ENCODE peak calls at places on chromosomes 7 and 10, in six cellular contexts. M is CD8-positive, alpha-beta memory T cell; N is endodermal cell; E is CD8-positive, alpha-beta T cell; Z is astrocyte of the spinal cord; L is brain microvascular endothelial cell. W is an unnamed sample.

GRCh38 chr7:34339061-34339526 is 318.9 kb upstream of the NPSR1 start:
- DNase-seq in E (no peak), M (no peak), N (no peak), L (peak), Z (peak), W (no peak)

GRCh38 chr7:2626498-2627117 is 5.2 kb upstream of the TTYH3 start:
- DNase-seq in E (no peak), L (no peak), N (no peak), Z (peak), M (no peak), W (no peak)

GRCh38 chr7:77368974-77369373 is 47.2 kb downstream of the GSAP start:
- DNase-seq in E (no peak), Z (peak), N (no peak), L (peak), M (no peak), W (no peak)

GRCh38 chr7:32108651-32109050 is 38.4 kb upstream of the PDE1C start:
- DNase-seq in Z (no peak), E (no peak), M (no peak), L (no peak), N (no peak), W (no peak)

GRCh38 chr7:24756545-24756988 is 697 bp downstream of the GSDME start:
- DNase-seq in N (peak), E (no peak), L (no peak), M (no peak), Z (no peak), W (no peak)

GRCh38 chr10:17062009-17062408 is 67.6 kb downstream of the CUBN start:
- DNase-seq in L (no peak), N (no peak), M (no peak), Z (peak), E (no peak), W (no peak)

GRCh38 chr7:78746261-78746660 is 707.2 kb downstream of the MAGI2 start:
- DNase-seq in L (no peak), E (no peak), M (no peak), N (no peak), Z (no peak), W (no peak)

GRCh38 chr10:92640110-92640509 is 47.2 kb downstream of the KIF11 start:
- DNase-seq in M (no peak), N (no peak), Z (peak), L (peak), E (no peak), W (no peak)

GRCh38 chr7:81447351-81447952 is 322.4 kb downstream of the HGF start:
- DNase-seq in L (peak), N (peak), E (no peak), Z (peak), M (no peak), W (peak)

GRCh38 chr7:87317691-87318245 is 27.7 kb upstream of the CROT start:
- DNase-seq in Z (no peak), N (no peak), L (no peak), E (no peak), M (no peak), W (no peak)

DNA sequence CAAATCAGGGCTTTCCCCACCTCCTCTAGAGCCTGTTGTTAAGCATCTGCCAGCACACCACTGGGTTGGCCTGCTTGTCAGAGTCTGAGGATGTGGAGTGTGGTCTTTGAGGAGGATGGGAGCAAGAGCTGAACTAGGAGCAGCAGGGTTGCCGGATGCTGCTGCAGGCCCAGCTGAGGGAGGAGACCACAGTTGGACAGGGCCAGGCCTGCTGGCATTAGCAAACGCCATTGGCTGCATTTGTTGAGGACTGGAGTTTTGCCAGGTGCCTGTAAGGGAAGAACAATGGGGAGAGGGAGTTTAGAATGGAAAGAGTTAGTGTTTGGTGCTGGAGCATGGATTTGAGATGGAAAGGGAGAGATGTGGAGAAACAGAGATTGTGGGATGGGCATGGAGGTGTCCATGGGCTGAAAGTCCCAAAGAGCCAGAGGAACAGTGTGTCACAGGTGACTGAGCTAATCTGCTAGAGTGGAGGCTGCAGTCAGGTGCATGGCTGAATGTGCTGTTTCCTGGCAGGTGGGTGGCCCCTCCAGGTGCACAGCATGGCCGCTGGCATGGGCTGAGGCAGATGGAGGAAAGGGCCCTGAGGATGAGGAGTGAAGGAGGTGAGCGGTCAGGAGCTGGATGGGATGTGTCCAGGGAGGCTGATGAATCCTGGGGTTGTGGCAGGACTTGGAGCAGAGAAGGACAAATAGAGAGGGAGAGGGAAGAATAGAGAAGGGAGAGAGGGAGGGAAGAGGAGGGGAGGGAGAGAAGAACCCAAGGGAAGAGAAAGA is 40.7 kb downstream of the LEP start:
- DNase-seq in Z (no peak), L (no peak), M (no peak), N (no peak), E (no peak), W (no peak)
- H3K4me3 ChIP-seq in Z (no peak), L (no peak), M (no peak), N (no peak), E (no peak), W (no peak)

GRCh38 chr10:71255817-71256660 is 43.7 kb downstream of the UNC5B start:
- DNase-seq in E (no peak), M (no peak), Z (peak), N (no peak), L (peak), W (no peak)

GRCh38 chr10:71253981-71254818 is 41.8 kb downstream of the UNC5B start:
- DNase-seq in Z (no peak), L (no peak), E (no peak), M (no peak), N (no peak), W (no peak)

GRCh38 chr10:71255540-71255816 is 43.1 kb downstream of the UNC5B start:
- DNase-seq in L (no peak), N (no peak), M (no peak), E (no peak), Z (no peak), W (no peak)

GRCh38 chr10:71256661-71257030 is 44.3 kb downstream of the UNC5B start:
- DNase-seq in L (no peak), M (no peak), N (no peak), Z (no peak), E (no peak), W (no peak)

DNA sequence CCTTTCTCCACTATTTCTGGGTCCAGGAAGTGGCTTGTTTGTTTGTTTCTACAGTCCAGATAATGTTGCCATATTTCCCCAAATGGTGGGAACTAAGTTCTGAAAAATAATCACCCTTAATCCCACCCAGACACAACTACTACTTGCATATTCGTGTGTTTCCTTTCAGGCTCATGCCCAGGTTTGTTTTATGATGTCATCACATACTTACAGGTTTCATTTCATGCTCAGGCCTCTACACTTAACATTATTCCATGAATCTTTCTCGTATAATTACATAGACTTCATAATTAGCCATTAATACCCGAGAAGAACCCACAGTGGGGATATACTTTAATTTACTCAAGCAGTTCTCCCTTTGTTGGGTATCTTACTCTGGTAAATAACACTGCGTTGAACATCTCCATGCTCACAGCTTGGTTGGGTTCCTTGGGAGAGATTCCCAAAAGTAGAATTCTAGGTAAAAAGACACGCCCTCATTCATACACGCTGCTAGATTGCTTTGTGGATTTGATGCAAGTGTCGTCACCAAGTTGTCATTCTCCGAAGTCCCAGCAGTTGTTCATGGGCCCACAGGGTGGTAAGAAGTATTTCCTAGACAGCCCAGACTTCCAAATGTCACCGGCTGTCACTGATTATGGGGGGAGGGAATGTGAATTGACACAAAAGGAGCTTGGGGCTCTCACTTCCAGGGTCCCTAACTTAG is 42.6 kb downstream of the UNC5B start:
- DNase-seq in Z (no peak), N (no peak), L (no peak), M (no peak), E (no peak), W (no peak)
- H3K4me3 ChIP-seq in Z (no peak), N (no peak), L (no peak), M (no peak), E (no peak), W (no peak)

DNA sequence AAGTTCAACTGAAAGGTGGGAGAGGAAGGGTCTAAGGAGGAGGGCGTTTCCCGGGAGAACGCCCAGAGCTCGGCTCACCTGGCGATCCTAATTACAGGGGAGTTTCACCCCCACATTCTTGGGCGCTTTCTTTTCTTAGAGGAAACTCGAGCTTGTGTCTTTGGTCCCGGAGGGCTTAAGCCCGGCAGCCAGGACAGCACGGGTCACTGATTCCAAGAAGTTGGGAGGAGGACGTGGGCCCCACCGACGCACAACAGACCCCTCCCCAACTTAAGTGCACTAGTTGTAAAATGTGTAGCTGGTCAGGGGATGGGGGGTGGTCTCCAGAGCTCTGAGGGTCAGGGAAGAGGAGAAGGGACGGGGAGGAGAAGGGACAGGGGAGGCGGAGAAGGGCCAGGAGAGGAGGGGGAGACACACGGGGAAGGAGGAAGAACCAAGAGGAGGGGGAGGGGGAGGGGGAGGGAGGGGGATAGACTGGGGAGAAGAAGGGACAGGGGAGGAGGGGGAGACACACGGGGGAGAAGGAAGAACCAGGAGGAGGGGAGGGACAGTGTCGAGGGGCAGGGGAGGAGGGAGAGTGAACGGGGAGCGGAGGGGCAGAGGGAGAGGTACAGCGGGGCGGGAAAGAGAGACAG is 870 bp downstream of the BAIAP2L1 start:
- DNase-seq in E (no peak), L (no peak), Z (peak), N (peak), M (no peak), W (no peak)
- H3K4me3 ChIP-seq in E (no peak), L (peak), Z (peak), N (peak), M (no peak), W (no peak)

GRCh38 chr7:16975712-16976111 is 93.9 kb upstream of the AGR3 start:
- DNase-seq in M (no peak), E (no peak), N (no peak), L (no peak), Z (no peak), W (no peak)

GRCh38 chr7:16980539-16980938 is 98.8 kb upstream of the AGR3 start:
- DNase-seq in E (no peak), M (no peak), L (no peak), Z (no peak), N (no peak), W (no peak)

GRCh38 chr7:16984346-16984745 is 102.6 kb upstream of the AGR3 start:
- DNase-seq in M (no peak), L (no peak), N (no peak), E (no peak), Z (no peak), W (no peak)

GRCh38 chr7:16982640-16983103 is 100.9 kb upstream of the AGR3 start:
- DNase-seq in L (peak), N (no peak), E (no peak), Z (peak), M (peak), W (peak)

DNA sequence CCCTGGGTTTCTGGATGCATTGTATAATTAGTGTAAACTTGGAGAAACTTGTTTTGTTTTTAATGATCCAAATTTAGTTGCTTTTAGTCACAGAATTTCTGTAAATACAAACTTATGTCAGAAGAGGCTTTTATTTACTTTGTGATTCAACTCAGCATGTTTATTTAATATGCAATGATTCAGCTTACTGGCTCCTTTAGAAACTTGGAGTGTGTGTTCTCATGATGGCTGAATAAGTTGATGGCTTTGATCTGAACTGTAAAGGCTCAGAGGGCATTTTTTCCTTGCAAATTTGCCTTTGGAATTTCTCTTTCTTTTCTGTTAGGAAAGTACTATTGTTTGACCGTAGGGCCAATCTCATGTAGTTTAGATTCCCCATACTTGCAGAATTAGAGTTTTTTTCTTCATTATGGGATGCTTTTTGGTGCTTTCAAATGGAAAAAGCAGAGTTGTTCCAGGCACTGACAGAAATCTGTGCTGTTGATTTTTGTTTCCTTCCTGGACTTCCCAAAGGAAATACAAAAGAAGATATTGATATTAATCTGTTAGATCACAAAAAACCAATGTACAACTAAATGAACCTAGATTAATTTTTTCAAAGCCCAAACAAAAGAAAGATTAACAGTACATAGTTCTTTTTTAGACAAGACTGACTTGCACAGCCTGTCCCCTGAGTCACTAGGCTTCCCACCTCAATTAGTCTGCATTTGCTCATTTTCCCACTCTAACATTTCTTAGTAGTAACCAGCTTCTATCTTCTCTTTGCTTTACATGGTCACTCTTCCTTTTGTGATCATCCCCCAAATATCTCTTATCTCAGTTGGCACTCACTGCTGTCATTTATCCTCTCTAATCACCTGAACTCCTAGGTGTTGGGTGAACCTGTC is 96.8 kb upstream of the AGR3 start:
- DNase-seq in N (no peak), E (no peak), L (peak), Z (peak), M (no peak), W (no peak)
- H3K4me3 ChIP-seq in N (no peak), E (no peak), L (no peak), Z (no peak), M (no peak), W (no peak)

GRCh38 chr7:7569113-7569527 is 2.4 kb downstream of the MIOS start:
- DNase-seq in E (no peak), Z (no peak), M (peak), L (no peak), N (no peak), W (no peak)
- H3K4me3 ChIP-seq in E (peak), Z (no peak), M (peak), L (no peak), N (peak), W (peak)

GRCh38 chr7:115086146-115086841 is 164.4 kb downstream of the MDFIC start:
- DNase-seq in L (no peak), Z (no peak), E (no peak), N (no peak), M (no peak), W (no peak)
- H3K4me3 ChIP-seq in L (no peak), Z (no peak), E (no peak), N (no peak), M (no peak), W (no peak)

DNA sequence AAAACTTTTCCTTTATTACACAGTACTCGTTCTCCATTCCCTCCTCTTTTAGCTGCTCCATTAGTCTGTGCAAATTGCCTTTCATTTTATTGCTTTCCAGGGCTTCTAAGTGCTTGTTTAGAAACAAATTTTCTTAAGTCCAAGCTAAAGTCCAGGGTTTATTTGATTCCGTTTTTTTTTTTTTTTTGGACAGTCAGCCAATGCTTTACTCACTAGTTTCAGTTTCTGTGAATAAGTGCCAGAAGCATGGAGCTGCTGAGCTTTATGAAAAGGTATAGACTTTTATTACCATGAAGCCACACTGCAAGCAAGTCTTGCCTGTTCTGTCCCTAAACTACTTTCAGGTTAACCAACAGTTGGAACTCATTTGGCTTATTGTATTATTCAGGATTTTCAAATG is 455.0 kb downstream of the GFRA1 start:
- DNase-seq in M (no peak), L (no peak), N (no peak), E (no peak), Z (peak), W (no peak)
- H3K4me3 ChIP-seq in M (no peak), L (no peak), N (no peak), E (no peak), Z (no peak), W (no peak)

GRCh38 chr7:108002726-108003590 is at the start of gene LAMB1:
- DNase-seq in Z (peak), E (no peak), N (peak), L (peak), M (no peak), W (peak)

GRCh38 chr7:107999814-108000560 is 3.0 kb downstream of the LAMB1 start:
- DNase-seq in M (no peak), N (no peak), Z (peak), L (no peak), E (no peak), W (peak)

GRCh38 chr7:108001759-108002725 is 919 bp downstream of the LAMB1 start:
- DNase-seq in N (no peak), Z (peak), L (no peak), E (no peak), M (no peak), W (no peak)

GRCh38 chr7:107998660-107999480 is 4.1 kb downstream of the LAMB1 start:
- DNase-seq in E (no peak), L (no peak), M (no peak), Z (peak), N (no peak), W (no peak)

DNA sequence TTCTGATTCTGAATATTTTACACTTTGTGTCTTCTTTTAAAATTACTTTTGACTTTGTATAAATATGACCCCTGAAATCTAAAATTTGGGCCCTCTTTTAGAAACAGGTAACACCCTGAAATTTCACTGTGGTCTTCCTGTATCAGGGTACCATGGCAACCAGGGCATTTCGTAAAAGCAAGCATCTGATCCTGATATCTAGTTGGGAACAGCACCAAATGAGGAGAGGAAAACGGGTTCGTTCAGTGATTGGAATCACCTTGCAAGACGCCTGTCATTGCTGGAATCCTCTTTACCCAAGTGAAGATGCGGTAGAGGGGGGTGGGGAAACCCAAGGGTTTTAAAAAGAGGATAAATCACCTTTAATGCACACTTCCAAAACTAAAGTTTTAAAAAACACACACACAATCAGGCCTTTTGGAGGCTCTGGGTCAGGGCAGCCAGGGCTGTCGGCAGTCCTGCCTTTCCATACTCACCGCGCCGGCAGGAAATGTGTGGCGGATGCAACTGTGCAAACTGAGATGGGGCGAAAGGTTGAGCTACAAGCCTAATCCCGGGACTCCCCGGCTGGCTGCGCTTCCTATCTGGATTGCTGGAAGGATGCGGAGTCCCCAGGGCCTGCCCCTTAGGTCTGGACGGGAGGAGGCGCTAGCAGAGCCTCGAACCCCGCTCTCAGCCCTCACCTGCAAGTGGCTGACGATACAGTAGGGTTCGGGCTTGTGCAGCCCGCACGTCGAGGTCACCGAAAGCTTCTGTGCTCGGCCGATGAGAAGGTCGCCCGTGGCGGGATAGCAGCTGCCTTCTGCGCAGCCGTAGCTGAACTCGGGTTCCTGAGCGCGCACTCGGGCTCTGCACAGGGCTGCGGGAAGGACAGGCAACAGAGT is 1.8 kb downstream of the LAMB1 start:
- DNase-seq in L (no peak), N (peak), Z (peak), M (no peak), E (no peak), W (no peak)
- H3K4me3 ChIP-seq in L (peak), N (peak), Z (peak), M (peak), E (peak), W (no peak)